ENCODE peak calls at places on chromosomes 13 and 19, in four cellular contexts. L is keratinocyte, W is neural progenitor cell, I is DND-41. B is an unnamed sample. For H3K4me1, the result is how much of the 10 kb centered on the place peaks cover.

GRCh38 chr19:33953592-33953991 is 156.9 kb downstream of the KCTD15 start:
- DNase-seq in L (no peak), W (no peak), I (no peak), B (no peak)

GRCh38 chr13:102903659-102904407 is 58.0 kb downstream of the ERCC5 start:
- DNase-seq in L (no peak), W (peak), I (no peak), B (no peak)

GRCh38 chr19:19547674-19548345 is 9.7 kb downstream of the CILP2 start:
- DNase-seq in L (no peak), W (no peak), I (no peak), B (no peak)

GRCh38 chr19:35276706-35277281 is 5.5 kb upstream of the HAMP start:
- DNase-seq in L (no peak), W (no peak), I (no peak), B (no peak)

GRCh38 chr19:48354332-48354992 is 9.3 kb downstream of the TMEM143 start:
- DNase-seq in L (no peak), W (no peak), I (no peak), B (no peak)

GRCh38 chr19:55640577-55641375 is at the start of gene ZNF580:
- DNase-seq in L (no peak), W (peak), I (peak), B (peak)

GRCh38 chr19:48632692-48633147 is 4.5 kb downstream of the DBP start:
- DNase-seq in L (no peak), W (no peak), I (no peak), B (no peak)

GRCh38 chr13:105952233-105952767 is 583.2 kb downstream of the EFNB2 start:
- DNase-seq in L (no peak), W (no peak), I (no peak), B (no peak)

GRCh38 chr13:106184778-106185177 is 350.7 kb downstream of the EFNB2 start:
- DNase-seq in L (no peak), W (no peak), I (no peak), B (no peak)

GRCh38 chr13:39038569-39038898 is 278 bp downstream of the NHLRC3 start:
- DNase-seq in L (no peak), W (no peak), I (no peak), B (no peak)

GRCh38 chr19:1507192-1507660 is 5.6 kb downstream of the ADAMTSL5 start:
- DNase-seq in L (no peak), W (no peak), I (no peak), B (peak)

GRCh38 chr13:30421093-30422055 is 919 bp upstream of the UBE2L5 start:
- DNase-seq in L (no peak), W (peak), I (peak), B (peak)

GRCh38 chr13:51623473-51623872 is 39.2 kb downstream of the WDFY2 start:
- DNase-seq in L (no peak), W (no peak), I (peak), B (no peak)

GRCh38 chr13:86002921-86003488 is 203.8 kb upstream of the SLITRK6 start:
- DNase-seq in L (no peak), W (peak), I (no peak), B (no peak)

GRCh38 chr19:29537181-29537580 is 11.4 kb downstream of the VSTM2B start:
- DNase-seq in L (no peak), W (no peak), I (no peak), B (peak)

GRCh38 chr13:44012910-44013309 is 133.2 kb downstream of the LACC1 start:
- DNase-seq in L (no peak), W (no peak), I (no peak), B (no peak)

GRCh38 chr13:42878721-42879120 is 97.3 kb downstream of the FAM216B start:
- DNase-seq in L (no peak), W (no peak), I (no peak), B (no peak)

GRCh38 chr19:35011737-35012682 is 11.9 kb downstream of the GRAMD1A start:
- DNase-seq in L (no peak), W (no peak), I (no peak), B (peak)

GRCh38 chr19:19268453-19269385 is 4.4 kb downstream of the TM6SF2 start:
- DNase-seq in L (no peak), W (no peak), I (no peak), B (no peak)

GRCh38 chr19:10471909-10472308 is 31.2 kb downstream of the KEAP1 start:
- DNase-seq in L (no peak), W (no peak), I (peak), B (no peak)

GRCh38 chr13:24713022-24713421 is 32.8 kb downstream of the ATP12A start:
- DNase-seq in L (no peak), W (no peak), I (no peak), B (no peak)

GRCh38 chr19:46426506-46427162 is 2.1 kb downstream of the PNMA8C start:
- DNase-seq in L (no peak), W (peak), I (no peak), B (peak)

GRCh38 chr19:23851966-23852365 is 62.7 kb upstream of the ZNF726 start:
- DNase-seq in L (no peak), W (no peak), I (no peak), B (no peak)

GRCh38 chr19:34773555-34773864 is 495 bp upstream of the ZNF599 start:
- DNase-seq in L (no peak), W (no peak), I (no peak), B (no peak)

GRCh38 chr19:50449236-50449899 is 16.7 kb downstream of the MYBPC2 start:
- DNase-seq in L (no peak), W (no peak), I (no peak), B (no peak)

GRCh38 chr19:50453243-50453642 is 20.6 kb downstream of the MYBPC2 start:
- DNase-seq in L (no peak), W (no peak), I (no peak), B (no peak)

GRCh38 chr19:50450369-50451222 is 17.9 kb downstream of the MYBPC2 start:
- DNase-seq in L (no peak), W (no peak), I (no peak), B (no peak)

GRCh38 chr19:50447750-50448149 is 15.1 kb downstream of the MYBPC2 start:
- DNase-seq in L (no peak), W (no peak), I (no peak), B (no peak)

DNA sequence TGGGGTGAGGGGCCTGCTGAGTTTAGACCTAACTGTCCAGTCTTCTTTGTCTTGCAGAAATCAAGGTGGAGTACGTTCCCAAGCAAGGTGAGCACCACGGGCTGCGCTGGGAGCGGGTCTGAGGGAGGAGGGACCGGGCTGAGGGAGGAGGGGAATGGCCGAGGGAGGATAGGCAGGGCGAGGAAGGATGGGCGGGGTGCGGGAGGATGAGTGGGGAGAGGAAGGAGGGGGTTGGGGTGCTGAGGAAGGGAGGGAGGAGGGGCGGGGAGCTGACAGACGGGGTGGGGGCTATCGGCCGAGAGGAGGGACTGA is 18.5 kb downstream of the MYBPC2 start:
- DNase-seq in L (no peak), W (no peak), I (no peak), B (no peak)
- H3K4me1 ChIP-seq in L (under half), W (under half), I (under half), B (under half)

GRCh38 chr13:37640499-37640898 is 41.9 kb upstream of the POSTN start:
- DNase-seq in L (no peak), W (peak), I (no peak), B (no peak)
- TF ChIP-seq CTCF in L (peak), W (peak), I (no peak), B (no peak)

GRCh38 chr13:112892759-112893569 is 76.0 kb upstream of the MCF2L start:
- DNase-seq in L (no peak), W (peak), I (no peak), B (no peak)

GRCh38 chr13:112894673-112895481 is 74.1 kb upstream of the MCF2L start:
- DNase-seq in L (no peak), W (peak), I (no peak), B (no peak)

GRCh38 chr13:112893570-112894422 is 75.2 kb upstream of the MCF2L start:
- DNase-seq in L (no peak), W (peak), I (peak), B (no peak)

GRCh38 chr13:112895521-112896465 is 73.2 kb upstream of the MCF2L start:
- DNase-seq in L (no peak), W (no peak), I (no peak), B (no peak)

DNA sequence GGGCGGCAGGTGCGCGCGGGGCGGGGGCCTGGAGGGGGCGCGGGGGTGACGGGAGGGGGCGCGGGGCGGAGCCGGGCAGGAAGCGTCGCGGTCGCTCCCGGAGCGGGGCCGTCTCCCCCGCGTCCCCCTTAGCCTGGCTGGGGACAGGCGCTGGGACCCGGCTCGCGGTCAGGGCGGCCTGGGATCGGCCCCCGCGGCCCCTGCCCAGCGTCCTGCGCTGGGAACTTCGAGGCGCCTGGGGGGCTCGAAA is 74.7 kb upstream of the MCF2L start:
- DNase-seq in L (no peak), W (no peak), I (no peak), B (no peak)
- H3K27ac ChIP-seq in L (no peak), W (no peak), I (no peak), B (no peak)

GRCh38 chr19:15320118-15320517 is 12.2 kb downstream of the BRD4 start:
- DNase-seq in L (no peak), W (no peak), I (no peak), B (no peak)
- H3K4me1 ChIP-seq in L (under half), W (under half), I (under half), B (half or more)

DNA sequence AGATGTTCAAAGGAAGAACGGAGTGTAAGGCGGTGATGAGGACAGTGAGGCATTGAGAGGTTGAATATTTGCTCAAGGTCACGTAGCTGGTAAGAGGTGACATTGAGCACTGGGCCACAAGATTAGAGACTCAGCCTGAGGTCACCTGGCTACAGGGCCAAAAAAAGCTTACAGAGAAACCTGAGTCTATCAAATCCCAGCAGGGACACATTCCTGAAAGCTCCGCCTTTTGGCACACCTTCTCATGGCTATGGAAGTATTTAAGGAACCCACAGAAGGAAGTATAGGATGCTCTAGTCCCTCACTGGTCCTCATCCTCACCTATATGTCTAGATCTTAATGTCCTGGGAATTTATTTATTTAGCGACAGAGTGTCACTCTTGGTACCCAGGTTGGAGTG is 17.4 kb downstream of the ZNF586 start:
- DNase-seq in L (no peak), W (no peak), I (no peak), B (no peak)
- TF ChIP-seq CTCF in L (no peak), W (no peak), I (no peak), B (no peak)

B was measured in sigmoid colon.